ENCODE peak calls at places on chromosomes 13 and 19, in six cellular contexts. R is head of caudate nucleus; B is fibroblast of lung; Y is AG08396; J is activated CD4-positive, alpha-beta T cell treated with anti-CD3 and anti-CD28 coated beads, Interleukin-2, amount 50 U/mL, for 4 hours; Q is left ventricle myocardium superior. A is an unnamed sample.

GRCh38 chr19:17775245-17775927 is 19.6 kb upstream of the B3GNT3 start:
- DNase-seq in R (peak; percentile 40), B (no peak), Y (peak; percentile 54), J (no peak), Q (no peak), A (no peak)

GRCh38 chr19:45640849-45641273 is 1.7 kb upstream of the EML2 start:
- DNase-seq in R (no peak), B (no peak), Y (no peak), J (no peak), Q (no peak), A (no peak)

GRCh38 chr13:24060993-24061392 is 99.5 kb upstream of the SPATA13 start:
- DNase-seq in R (no peak), B (no peak), Y (no peak), J (no peak), Q (no peak), A (no peak)

GRCh38 chr19:49875801-49876421 is 1.2 kb downstream of the AKT1S1 start:
- DNase-seq in R (peak; percentile 71), B (peak; percentile 55), Y (no peak), J (peak; percentile 41), Q (peak; percentile 81), A (peak; percentile 74)

GRCh38 chr19:48370955-48371354 is 6.8 kb downstream of the SYNGR4 start:
- DNase-seq in R (no peak), B (no peak), Y (no peak), J (no peak), Q (no peak), A (no peak)

GRCh38 chr13:32969516-32969941 is 46.7 kb upstream of the KL start:
- DNase-seq in R (no peak), B (peak; percentile 51), Y (peak; percentile 64), J (no peak), Q (no peak), A (no peak)

GRCh38 chr19:35262101-35262761 is 6.5 kb upstream of the USF2 start:
- DNase-seq in R (no peak), B (no peak), Y (no peak), J (no peak), Q (peak; percentile 40), A (no peak)

GRCh38 chr13:73187106-73187505 is 128.3 kb downstream of the KLF5 start:
- DNase-seq in R (no peak), B (no peak), Y (no peak), J (no peak), Q (no peak), A (no peak)

GRCh38 chr13:20383058-20383457 is 142.6 kb downstream of the CRYL1 start:
- DNase-seq in R (no peak), B (no peak), Y (no peak), J (no peak), Q (no peak), A (no peak)

GRCh38 chr13:68888832-68889231 is 1218.8 kb upstream of the ATXN8OS start:
- DNase-seq in R (peak; percentile 50), B (no peak), Y (no peak), J (no peak), Q (no peak), A (no peak)

A was measured in left cardiac atrium.